ENCODE peak calls at places on chromosomes 6 and 20, in six cellular contexts. Z is AG04450; R is left ventricle myocardium inferior; B is mesendoderm; K is CD4-positive, CD25-positive, alpha-beta regulatory T cell; V is heart right ventricle. O is an unnamed sample.

GRCh38 chr6:40356242-40356910 is 230.8 kb downstream of the LRFN2 start:
- DNase-seq in Z (no peak), R (no peak), B (no peak), K (no peak), V (no peak), O (no peak)

GRCh38 chr20:35385733-35386132 is 26.0 kb downstream of the UQCC1 start:
- DNase-seq in Z (no peak), R (no peak), B (no peak), K (no peak), V (no peak), O (no peak)

GRCh38 chr20:40568200-40568599 is 120.8 kb downstream of the MAFB start:
- DNase-seq in Z (no peak), R (no peak), B (no peak), K (no peak), V (no peak), O (no peak)

GRCh38 chr6:148520109-148520841 is 177.6 kb downstream of the SASH1 start:
- DNase-seq in Z (no peak), R (no peak), B (no peak), K (no peak), V (no peak), O (no peak)

GRCh38 chr20:34938466-34939163 is 17.0 kb downstream of the GSS start:
- DNase-seq in Z (no peak), R (peak), B (no peak), K (no peak), V (peak), O (no peak)

GRCh38 chr6:56043761-56044160 is 168.4 kb upstream of the BMP5 start:
- DNase-seq in Z (no peak), R (no peak), B (no peak), K (no peak), V (no peak), O (no peak)

GRCh38 chr20:10848810-10849370 is 175.1 kb upstream of the JAG1 start:
- DNase-seq in Z (peak), R (peak), B (peak), K (no peak), V (peak), O (peak)

GRCh38 chr6:150202404-150202803 is 59.6 kb downstream of the PPP1R14C start:
- DNase-seq in Z (no peak), R (no peak), B (no peak), K (no peak), V (no peak), O (no peak)

GRCh38 chr6:87174078-87174579 is 18.8 kb downstream of the ZNF292 start:
- DNase-seq in Z (no peak), R (peak), B (peak), K (peak), V (no peak), O (no peak)

GRCh38 chr6:132812255-132812732 is 2.1 kb upstream of the RPS12 start:
- DNase-seq in Z (no peak), R (no peak), B (no peak), K (peak), V (no peak), O (no peak)

GRCh38 chr20:9059931-9060330 is 9.0 kb upstream of the PLCB4 start:
- DNase-seq in Z (no peak), R (no peak), B (no peak), K (no peak), V (no peak), O (no peak)

GRCh38 chr6:142907544-142907943 is 37.4 kb downstream of the HIVEP2 start:
- DNase-seq in Z (no peak), R (no peak), B (no peak), K (peak), V (no peak), O (no peak)

GRCh38 chr20:31594558-31595379 is 10.3 kb upstream of the ID1 start:
- DNase-seq in Z (no peak), R (peak), B (peak), K (no peak), V (peak), O (no peak)

GRCh38 chr20:23417861-23418260 is 3.4 kb downstream of the NAPB start:
- DNase-seq in Z (no peak), R (no peak), B (no peak), K (no peak), V (no peak), O (no peak)

GRCh38 chr20:50226093-50226974 is 35.7 kb downstream of the CEBPB start:
- DNase-seq in Z (no peak), R (no peak), B (no peak), K (peak), V (no peak), O (no peak)

GRCh38 chr6:2963756-2964155 is 7.6 kb downstream of the SERPINB6 start:
- DNase-seq in Z (no peak), R (no peak), B (no peak), K (no peak), V (no peak), O (no peak)

GRCh38 chr20:47638851-47639250 is 137.2 kb downstream of the NCOA3 start:
- DNase-seq in Z (no peak), R (no peak), B (no peak), K (no peak), V (no peak), O (no peak)

GRCh38 chr6:78059171-78059570 is 406.3 kb downstream of the MEI4 start:
- DNase-seq in Z (no peak), R (no peak), B (no peak), K (no peak), V (no peak), O (no peak)
- H3K4me3 ChIP-seq in Z (no peak), R (no peak), B (no peak), K (no peak), V (no peak), O (no peak)

DNA sequence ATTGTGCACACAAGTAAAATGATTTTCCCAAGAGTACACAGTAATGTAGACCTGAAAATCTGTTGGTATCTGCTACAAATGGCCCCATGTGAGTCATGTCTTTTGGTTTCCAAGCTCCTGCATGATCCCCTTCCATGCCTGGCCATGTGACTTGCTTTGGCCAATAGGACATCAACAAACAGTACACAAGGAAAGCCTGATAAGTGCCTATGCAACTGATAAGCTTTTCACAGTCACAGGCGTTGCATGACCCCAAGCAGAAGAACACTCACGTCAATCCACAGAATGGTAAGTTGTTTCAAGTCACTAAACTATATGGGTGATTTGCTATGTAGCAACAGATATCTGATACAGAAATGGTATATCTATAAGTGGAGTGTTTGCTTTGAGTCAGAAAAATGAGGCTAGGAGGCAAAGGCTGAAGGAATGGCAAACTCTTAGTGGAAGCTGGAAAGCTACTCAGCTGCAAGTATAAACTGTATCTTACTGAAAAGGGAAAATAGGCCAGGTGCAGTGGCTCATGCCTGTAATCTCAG is 160.1 kb upstream of the BEND3 start:
- DNase-seq in Z (no peak), R (no peak), B (peak), K (no peak), V (no peak), O (no peak)
- H3K4me3 ChIP-seq in Z (no peak), R (no peak), B (no peak), K (no peak), V (no peak), O (no peak)

GRCh38 chr6:163712569-163712966 is 298.1 kb downstream of the QKI start:
- DNase-seq in Z (no peak), R (no peak), B (no peak), K (no peak), V (no peak), O (no peak)
- H3K4me3 ChIP-seq in Z (no peak), R (no peak), B (no peak), K (no peak), V (no peak), O (no peak)

GRCh38 chr20:309841-310644 is 12.7 kb downstream of the ZCCHC3 start:
- DNase-seq in Z (peak), R (peak), B (peak), K (peak), V (peak), O (peak)
- H3K4me3 ChIP-seq in Z (peak), R (peak), B (peak), K (no peak), V (peak), O (peak)

DNA sequence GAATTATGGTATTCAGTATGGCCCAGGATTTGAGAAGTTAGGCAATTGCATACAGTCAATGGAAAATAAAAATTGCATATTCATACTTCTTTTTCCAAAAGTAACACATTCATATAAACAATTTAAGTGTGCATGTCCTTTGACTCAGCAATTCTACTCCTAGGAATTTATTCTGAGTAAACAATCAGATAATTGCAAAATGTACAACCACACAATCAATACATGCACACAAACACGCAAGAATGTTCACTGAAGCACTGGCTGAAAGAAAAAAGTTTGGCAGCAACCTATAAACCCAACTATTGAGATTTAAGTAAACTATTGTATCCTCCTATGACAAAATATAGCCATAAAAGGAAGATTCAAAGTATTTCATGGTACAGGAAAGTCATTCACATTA is 1.6 kb downstream of the CYP39A1 start:
- DNase-seq in Z (no peak), R (no peak), B (no peak), K (no peak), V (no peak), O (no peak)
- H3K4me3 ChIP-seq in Z (no peak), R (peak), B (no peak), K (no peak), V (peak), O (no peak)

O was measured in skeletal muscle cell.